ENCODE peak calls at places on chromosomes 13 and 19, in ten cellular contexts. One of them, this sample, is unnamed.

GRCh38 chr13:91576590-91576989 is 178.2 kb downstream of the GPC5 start:
- DNase-seq in bronchial epithelial cell: no peak
- DNase-seq in fibroblast of lung: no peak
- DNase-seq in fibroblast of pulmonary artery: no peak
- DNase-seq in fibroblast of villous mesenchyme: no peak
- DNase-seq in AG04449: no peak
- DNase-seq in neural progenitor cell: peak; percentile 53
- DNase-seq in foreskin fibroblast: no peak
- DNase-seq in testis: no peak
- DNase-seq in CD8-positive, alpha-beta T cell: no peak
- DNase-seq in this sample: no peak

GRCh38 chr13:80881495-80882482 is 540.9 kb upstream of the SPRY2 start:
- DNase-seq in bronchial epithelial cell: peak; percentile 91
- DNase-seq in fibroblast of lung: no peak
- DNase-seq in fibroblast of pulmonary artery: peak; percentile 39
- DNase-seq in fibroblast of villous mesenchyme: peak; percentile 41
- DNase-seq in AG04449: no peak
- DNase-seq in neural progenitor cell: no peak
- DNase-seq in foreskin fibroblast: peak; percentile 18
- DNase-seq in testis: no peak
- DNase-seq in CD8-positive, alpha-beta T cell: no peak
- DNase-seq in this sample: no peak

GRCh38 chr13:32783067-32783466 is 196.8 kb downstream of the PDS5B start:
- DNase-seq in bronchial epithelial cell: peak; percentile 23
- DNase-seq in fibroblast of lung: peak; percentile 74
- DNase-seq in fibroblast of pulmonary artery: peak; percentile 29
- DNase-seq in fibroblast of villous mesenchyme: no peak
- DNase-seq in AG04449: no peak
- DNase-seq in neural progenitor cell: no peak
- DNase-seq in foreskin fibroblast: no peak
- DNase-seq in testis: no peak
- DNase-seq in CD8-positive, alpha-beta T cell: no peak
- DNase-seq in this sample: peak; percentile 38

GRCh38 chr13:110368408-110368807 is 61.3 kb downstream of the COL4A2 start:
- DNase-seq in bronchial epithelial cell: no peak
- DNase-seq in fibroblast of lung: no peak
- DNase-seq in fibroblast of pulmonary artery: no peak
- DNase-seq in fibroblast of villous mesenchyme: peak; percentile 78
- DNase-seq in AG04449: no peak
- DNase-seq in neural progenitor cell: no peak
- DNase-seq in foreskin fibroblast: no peak
- DNase-seq in testis: no peak
- DNase-seq in CD8-positive, alpha-beta T cell: no peak
- DNase-seq in this sample: no peak

GRCh38 chr13:80884031-80884785 is 543.3 kb upstream of the SPRY2 start:
- DNase-seq in bronchial epithelial cell: peak; percentile 10
- DNase-seq in fibroblast of lung: no peak
- DNase-seq in fibroblast of pulmonary artery: peak; percentile 20
- DNase-seq in fibroblast of villous mesenchyme: no peak
- DNase-seq in AG04449: no peak
- DNase-seq in neural progenitor cell: no peak
- DNase-seq in foreskin fibroblast: no peak
- DNase-seq in testis: no peak
- DNase-seq in CD8-positive, alpha-beta T cell: no peak
- DNase-seq in this sample: no peak

GRCh38 chr13:103539265-103539664 is 473.0 kb upstream of the SLC10A2 start:
- DNase-seq in bronchial epithelial cell: no peak
- DNase-seq in fibroblast of lung: no peak
- DNase-seq in fibroblast of pulmonary artery: no peak
- DNase-seq in fibroblast of villous mesenchyme: no peak
- DNase-seq in AG04449: no peak
- DNase-seq in neural progenitor cell: peak; percentile 78
- DNase-seq in foreskin fibroblast: no peak
- DNase-seq in testis: no peak
- DNase-seq in CD8-positive, alpha-beta T cell: no peak
- DNase-seq in this sample: no peak

GRCh38 chr13:35789335-35790166 is 313.1 kb upstream of the MAB21L1 start:
- DNase-seq in bronchial epithelial cell: peak; percentile 62
- DNase-seq in fibroblast of lung: peak; percentile 43
- DNase-seq in fibroblast of pulmonary artery: peak; percentile 69
- DNase-seq in fibroblast of villous mesenchyme: peak; percentile 39
- DNase-seq in AG04449: no peak
- DNase-seq in neural progenitor cell: peak; percentile 77
- DNase-seq in foreskin fibroblast: no peak
- DNase-seq in testis: no peak
- DNase-seq in CD8-positive, alpha-beta T cell: no peak
- DNase-seq in this sample: peak; percentile 64

GRCh38 chr19:33388231-33388816 is 14.8 kb downstream of the CEBPG start:
- DNase-seq in bronchial epithelial cell: no peak
- DNase-seq in fibroblast of lung: no peak
- DNase-seq in fibroblast of pulmonary artery: no peak
- DNase-seq in fibroblast of villous mesenchyme: no peak
- DNase-seq in AG04449: no peak
- DNase-seq in neural progenitor cell: no peak
- DNase-seq in foreskin fibroblast: no peak
- DNase-seq in testis: no peak
- DNase-seq in CD8-positive, alpha-beta T cell: no peak
- DNase-seq in this sample: no peak

GRCh38 chr19:50333235-50333736 is 4.1 kb upstream of the KCNC3 start:
- DNase-seq in bronchial epithelial cell: peak; percentile 69
- DNase-seq in fibroblast of lung: peak; percentile 70
- DNase-seq in fibroblast of pulmonary artery: peak; percentile 78
- DNase-seq in fibroblast of villous mesenchyme: peak; percentile 42
- DNase-seq in AG04449: peak; percentile 12
- DNase-seq in neural progenitor cell: peak; percentile 96
- DNase-seq in foreskin fibroblast: peak; percentile 72
- DNase-seq in testis: peak; percentile 93
- DNase-seq in CD8-positive, alpha-beta T cell: peak; percentile 89
- DNase-seq in this sample: peak; percentile 84

GRCh38 chr19:13207237-13208130 is 57.3 kb downstream of the IER2 start:
- DNase-seq in bronchial epithelial cell: no peak
- DNase-seq in fibroblast of lung: no peak
- DNase-seq in fibroblast of pulmonary artery: no peak
- DNase-seq in fibroblast of villous mesenchyme: no peak
- DNase-seq in AG04449: no peak
- DNase-seq in neural progenitor cell: peak; percentile 45
- DNase-seq in foreskin fibroblast: peak; percentile 29
- DNase-seq in testis: peak; percentile 30
- DNase-seq in CD8-positive, alpha-beta T cell: no peak
- DNase-seq in this sample: no peak

GRCh38 chr13:28564030-28564429 is 69.1 kb upstream of the FLT1 start:
- DNase-seq in bronchial epithelial cell: peak; percentile 87
- DNase-seq in fibroblast of lung: no peak
- DNase-seq in fibroblast of pulmonary artery: no peak
- DNase-seq in fibroblast of villous mesenchyme: no peak
- DNase-seq in AG04449: no peak
- DNase-seq in neural progenitor cell: no peak
- DNase-seq in foreskin fibroblast: no peak
- DNase-seq in testis: no peak
- DNase-seq in CD8-positive, alpha-beta T cell: no peak
- DNase-seq in this sample: no peak

GRCh38 chr13:109517516-109517915 is 268.9 kb downstream of the IRS2 start:
- DNase-seq in bronchial epithelial cell: peak; percentile 29
- DNase-seq in fibroblast of lung: peak; percentile 32
- DNase-seq in fibroblast of pulmonary artery: peak; percentile 11
- DNase-seq in fibroblast of villous mesenchyme: no peak
- DNase-seq in AG04449: no peak
- DNase-seq in neural progenitor cell: no peak
- DNase-seq in foreskin fibroblast: peak; percentile 21
- DNase-seq in testis: no peak
- DNase-seq in CD8-positive, alpha-beta T cell: no peak
- DNase-seq in this sample: peak; percentile 16

GRCh38 chr13:29059837-29060236 is 239.7 kb downstream of the MTUS2 start:
- DNase-seq in bronchial epithelial cell: no peak
- DNase-seq in fibroblast of lung: no peak
- DNase-seq in fibroblast of pulmonary artery: no peak
- DNase-seq in fibroblast of villous mesenchyme: no peak
- DNase-seq in AG04449: no peak
- DNase-seq in neural progenitor cell: no peak
- DNase-seq in foreskin fibroblast: no peak
- DNase-seq in testis: no peak
- DNase-seq in CD8-positive, alpha-beta T cell: no peak
- DNase-seq in this sample: no peak

GRCh38 chr13:31930901-31931522 is 100.6 kb upstream of the FRY start:
- DNase-seq in bronchial epithelial cell: peak; percentile 72
- DNase-seq in fibroblast of lung: peak; percentile 31
- DNase-seq in fibroblast of pulmonary artery: no peak
- DNase-seq in fibroblast of villous mesenchyme: no peak
- DNase-seq in AG04449: no peak
- DNase-seq in neural progenitor cell: peak; percentile 29
- DNase-seq in foreskin fibroblast: no peak
- DNase-seq in testis: no peak
- DNase-seq in CD8-positive, alpha-beta T cell: no peak
- DNase-seq in this sample: no peak

GRCh38 chr13:82947121-82948077 is 934.9 kb downstream of the SLITRK1 start:
- DNase-seq in bronchial epithelial cell: peak; percentile 32
- DNase-seq in fibroblast of lung: peak; percentile 13
- DNase-seq in fibroblast of pulmonary artery: peak; percentile 3
- DNase-seq in fibroblast of villous mesenchyme: peak; percentile 4
- DNase-seq in AG04449: no peak
- DNase-seq in neural progenitor cell: no peak
- DNase-seq in foreskin fibroblast: no peak
- DNase-seq in testis: no peak
- DNase-seq in CD8-positive, alpha-beta T cell: no peak
- DNase-seq in this sample: peak; percentile 18

GRCh38 chr19:30784850-30785459 is 412.8 kb downstream of the ZNF536 start:
- DNase-seq in bronchial epithelial cell: no peak
- DNase-seq in fibroblast of lung: no peak
- DNase-seq in fibroblast of pulmonary artery: peak; percentile 15
- DNase-seq in fibroblast of villous mesenchyme: peak; percentile 19
- DNase-seq in AG04449: no peak
- DNase-seq in neural progenitor cell: peak; percentile 55
- DNase-seq in foreskin fibroblast: no peak
- DNase-seq in testis: peak; percentile 78
- DNase-seq in CD8-positive, alpha-beta T cell: peak; percentile 60
- DNase-seq in this sample: no peak

GRCh38 chr13:31913459-31913858 is 118.1 kb upstream of the FRY start:
- DNase-seq in bronchial epithelial cell: no peak
- DNase-seq in fibroblast of lung: no peak
- DNase-seq in fibroblast of pulmonary artery: no peak
- DNase-seq in fibroblast of villous mesenchyme: peak; percentile 35
- DNase-seq in AG04449: no peak
- DNase-seq in neural progenitor cell: no peak
- DNase-seq in foreskin fibroblast: peak; percentile 13
- DNase-seq in testis: no peak
- DNase-seq in CD8-positive, alpha-beta T cell: no peak
- DNase-seq in this sample: peak; percentile 0

GRCh38 chr13:72645521-72645920 is 81.9 kb downstream of the MZT1 start:
- DNase-seq in bronchial epithelial cell: no peak
- DNase-seq in fibroblast of lung: no peak
- DNase-seq in fibroblast of pulmonary artery: no peak
- DNase-seq in fibroblast of villous mesenchyme: no peak
- DNase-seq in AG04449: no peak
- DNase-seq in neural progenitor cell: no peak
- DNase-seq in foreskin fibroblast: no peak
- DNase-seq in testis: no peak
- DNase-seq in CD8-positive, alpha-beta T cell: no peak
- DNase-seq in this sample: no peak

GRCh38 chr13:72652681-72653080 is 74.7 kb downstream of the MZT1 start:
- DNase-seq in bronchial epithelial cell: peak; percentile 63
- DNase-seq in fibroblast of lung: peak; percentile 65
- DNase-seq in fibroblast of pulmonary artery: peak; percentile 17
- DNase-seq in fibroblast of villous mesenchyme: no peak
- DNase-seq in AG04449: no peak
- DNase-seq in neural progenitor cell: no peak
- DNase-seq in foreskin fibroblast: no peak
- DNase-seq in testis: no peak
- DNase-seq in CD8-positive, alpha-beta T cell: no peak
- DNase-seq in this sample: peak; percentile 25

GRCh38 chr13:72656357-72656756 is 71.1 kb downstream of the MZT1 start:
- DNase-seq in bronchial epithelial cell: no peak
- DNase-seq in fibroblast of lung: no peak
- DNase-seq in fibroblast of pulmonary artery: no peak
- DNase-seq in fibroblast of villous mesenchyme: no peak
- DNase-seq in AG04449: no peak
- DNase-seq in neural progenitor cell: no peak
- DNase-seq in foreskin fibroblast: no peak
- DNase-seq in testis: no peak
- DNase-seq in CD8-positive, alpha-beta T cell: no peak
- DNase-seq in this sample: no peak

GRCh38 chr13:72648513-72649065 is 78.8 kb downstream of the MZT1 start:
- DNase-seq in bronchial epithelial cell: no peak
- DNase-seq in fibroblast of lung: no peak
- DNase-seq in fibroblast of pulmonary artery: no peak
- DNase-seq in fibroblast of villous mesenchyme: peak; percentile 4
- DNase-seq in AG04449: no peak
- DNase-seq in neural progenitor cell: peak; percentile 46
- DNase-seq in foreskin fibroblast: no peak
- DNase-seq in testis: no peak
- DNase-seq in CD8-positive, alpha-beta T cell: no peak
- DNase-seq in this sample: no peak

GRCh38 chr13:72651196-72651595 is 76.2 kb downstream of the MZT1 start:
- DNase-seq in bronchial epithelial cell: peak; percentile 33
- DNase-seq in fibroblast of lung: peak; percentile 15
- DNase-seq in fibroblast of pulmonary artery: peak; percentile 5
- DNase-seq in fibroblast of villous mesenchyme: no peak
- DNase-seq in AG04449: no peak
- DNase-seq in neural progenitor cell: peak; percentile 58
- DNase-seq in foreskin fibroblast: no peak
- DNase-seq in testis: peak; percentile 18
- DNase-seq in CD8-positive, alpha-beta T cell: no peak
- DNase-seq in this sample: no peak
- TF ChIP-seq CTCF in bronchial epithelial cell: peak; percentile 25
- TF ChIP-seq CTCF in fibroblast of lung: no peak
- TF ChIP-seq CTCF in fibroblast of pulmonary artery: peak; percentile 24
- TF ChIP-seq CTCF in fibroblast of villous mesenchyme: no peak
- TF ChIP-seq CTCF in AG04449: no peak
- TF ChIP-seq CTCF in neural progenitor cell: peak; percentile 67
- TF ChIP-seq CTCF in foreskin fibroblast: no peak
- TF ChIP-seq CTCF in testis: peak; percentile 53
- TF ChIP-seq CTCF in CD8-positive, alpha-beta T cell: no peak
- TF ChIP-seq CTCF in this sample: peak; percentile 33

GRCh38 chr13:23865065-23865464 is 24.1 kb downstream of the MIPEP start:
- DNase-seq in bronchial epithelial cell: no peak
- DNase-seq in fibroblast of lung: no peak
- DNase-seq in fibroblast of pulmonary artery: no peak
- DNase-seq in fibroblast of villous mesenchyme: peak; percentile 67
- DNase-seq in AG04449: no peak
- DNase-seq in neural progenitor cell: no peak
- DNase-seq in foreskin fibroblast: no peak
- DNase-seq in testis: no peak
- DNase-seq in CD8-positive, alpha-beta T cell: no peak
- DNase-seq in this sample: no peak
- H3K4me3 ChIP-seq in bronchial epithelial cell: no peak overlapping the region
- H3K4me3 ChIP-seq in fibroblast of lung: no peak overlapping the region
- H3K4me3 ChIP-seq in fibroblast of pulmonary artery: no peak overlapping the region
- H3K4me3 ChIP-seq in fibroblast of villous mesenchyme: no peak overlapping the region
- H3K4me3 ChIP-seq in AG04449: no peak overlapping the region
- H3K4me3 ChIP-seq in neural progenitor cell: no peak overlapping the region
- H3K4me3 ChIP-seq in foreskin fibroblast: no peak overlapping the region
- H3K4me3 ChIP-seq in testis: no peak overlapping the region
- H3K4me3 ChIP-seq in CD8-positive, alpha-beta T cell: no peak overlapping the region
- H3K4me3 ChIP-seq in this sample: no peak overlapping the region

GRCh38 chr13:101757446-101758039 is 305.1 kb downstream of the ITGBL1 start:
- DNase-seq in bronchial epithelial cell: peak; percentile 65
- DNase-seq in fibroblast of lung: peak; percentile 42
- DNase-seq in fibroblast of pulmonary artery: peak; percentile 47
- DNase-seq in fibroblast of villous mesenchyme: peak; percentile 68
- DNase-seq in AG04449: no peak
- DNase-seq in neural progenitor cell: peak; percentile 9
- DNase-seq in foreskin fibroblast: peak; percentile 18
- DNase-seq in testis: no peak
- DNase-seq in CD8-positive, alpha-beta T cell: no peak
- DNase-seq in this sample: peak; percentile 63
- TF ChIP-seq CTCF in bronchial epithelial cell: peak; percentile 44
- TF ChIP-seq CTCF in fibroblast of lung: peak; percentile 54
- TF ChIP-seq CTCF in fibroblast of pulmonary artery: peak; percentile 37
- TF ChIP-seq CTCF in fibroblast of villous mesenchyme: peak; percentile 67
- TF ChIP-seq CTCF in AG04449: peak; percentile 41
- TF ChIP-seq CTCF in neural progenitor cell: peak; percentile 61
- TF ChIP-seq CTCF in foreskin fibroblast: peak; percentile 47
- TF ChIP-seq CTCF in testis: peak; percentile 27
- TF ChIP-seq CTCF in CD8-positive, alpha-beta T cell: peak; percentile 60
- TF ChIP-seq CTCF in this sample: peak; percentile 54

GRCh38 chr19:18558202-18558555 is 509 bp downstream of the KXD1 start:
- DNase-seq in bronchial epithelial cell: no peak
- DNase-seq in fibroblast of lung: no peak
- DNase-seq in fibroblast of pulmonary artery: no peak
- DNase-seq in fibroblast of villous mesenchyme: no peak
- DNase-seq in AG04449: no peak
- DNase-seq in neural progenitor cell: no peak
- DNase-seq in foreskin fibroblast: no peak
- DNase-seq in testis: no peak
- DNase-seq in CD8-positive, alpha-beta T cell: no peak
- DNase-seq in this sample: peak; percentile 9
- H3K4me3 ChIP-seq in bronchial epithelial cell: peak overlapping the region; percentile 97
- H3K4me3 ChIP-seq in fibroblast of lung: peak overlapping the region; percentile 96
- H3K4me3 ChIP-seq in fibroblast of pulmonary artery: peak overlapping the region; percentile 99
- H3K4me3 ChIP-seq in fibroblast of villous mesenchyme: peak overlapping the region; percentile 90
- H3K4me3 ChIP-seq in AG04449: peak overlapping the region; percentile 91
- H3K4me3 ChIP-seq in neural progenitor cell: peak overlapping the region; percentile 67
- H3K4me3 ChIP-seq in foreskin fibroblast: peak overlapping the region; percentile 98
- H3K4me3 ChIP-seq in testis: peak overlapping the region; percentile 79
- H3K4me3 ChIP-seq in CD8-positive, alpha-beta T cell: peak overlapping the region; percentile 99
- H3K4me3 ChIP-seq in this sample: peak overlapping the region; percentile 100

This sample was measured in astrocyte of the spinal cord.